ENCODE peak calls at places on chromosome 5, in ten cellular contexts. I, C, H, A, Y, O, E, S, M and K are unnamed samples.

GRCh38 chr5:132054697-132055440 is 5.6 kb upstream of the IL3 start:
- DNase-seq in I (no peak), C (peak), H (no peak), A (no peak), Y (no peak), O (no peak), E (no peak), S (no peak), M (no peak), K (no peak)

GRCh38 chr5:54753034-54753433 is 232.4 kb downstream of the ESM1 start:
- DNase-seq in I (peak), C (no peak), H (no peak), A (no peak), Y (no peak), O (no peak), E (no peak), S (peak), M (no peak), K (no peak)

GRCh38 chr5:58921106-58921505 is 338.2 kb downstream of the RAB3C start:
- DNase-seq in I (peak), C (no peak), H (no peak), A (no peak), Y (no peak), O (no peak), E (no peak), S (no peak), M (no peak), K (no peak)

GRCh38 chr5:126871441-126871840 is 94.5 kb downstream of the LMNB1 start:
- DNase-seq in I (no peak), C (no peak), H (no peak), A (no peak), Y (no peak), O (no peak), E (no peak), S (no peak), M (no peak), K (no peak)

GRCh38 chr5:21774791-21775190 is 1078.4 kb downstream of the CDH12 start:
- DNase-seq in I (no peak), C (no peak), H (no peak), A (no peak), Y (no peak), O (no peak), E (peak), S (no peak), M (no peak), K (no peak)

GRCh38 chr5:128637031-128637430 is 99.0 kb upstream of the FBN2 start:
- DNase-seq in I (peak), C (no peak), H (no peak), A (no peak), Y (no peak), O (no peak), E (no peak), S (no peak), M (peak), K (no peak)

GRCh38 chr5:68460147-68460760 is 244.7 kb downstream of the PIK3R1 start:
- DNase-seq in I (peak), C (no peak), H (no peak), A (no peak), Y (peak), O (no peak), E (no peak), S (peak), M (no peak), K (no peak)

GRCh38 chr5:150278916-150279315 is 10.7 kb downstream of the CAMK2A start:
- DNase-seq in I (peak), C (no peak), H (no peak), A (no peak), Y (no peak), O (no peak), E (no peak), S (no peak), M (peak), K (peak)

GRCh38 chr5:171312129-171312819 is 3.2 kb downstream of the TLX3 start:
- DNase-seq in I (no peak), C (no peak), H (no peak), A (no peak), Y (no peak), O (no peak), E (no peak), S (no peak), M (no peak), K (no peak)

GRCh38 chr5:556909-557441 is 32.7 kb upstream of the SLC9A3 start:
- DNase-seq in I (no peak), C (no peak), H (no peak), A (peak), Y (no peak), O (no peak), E (no peak), S (no peak), M (no peak), K (no peak)

GRCh38 chr5:33167541-33167940 is 273.2 kb upstream of the TARS1 start:
- DNase-seq in I (peak), C (no peak), H (no peak), A (no peak), Y (no peak), O (no peak), E (no peak), S (no peak), M (peak), K (no peak)

GRCh38 chr5:52799983-52800393 is 12.3 kb downstream of the ITGA1 start:
- DNase-seq in I (peak), C (peak), H (peak), A (peak), Y (peak), O (peak), E (peak), S (peak), M (no peak), K (peak)

GRCh38 chr5:167294861-167295685 is 996.4 kb upstream of the WWC1 start:
- DNase-seq in I (peak), C (no peak), H (no peak), A (no peak), Y (peak), O (no peak), E (no peak), S (no peak), M (peak), K (peak)

GRCh38 chr5:148666353-148666752 is 12.0 kb upstream of the HTR4 start:
- DNase-seq in I (peak), C (no peak), H (no peak), A (no peak), Y (no peak), O (no peak), E (no peak), S (no peak), M (no peak), K (no peak)

GRCh38 chr5:168683247-168683926 is 104.2 kb upstream of the PANK3 start:
- DNase-seq in I (no peak), C (no peak), H (peak), A (no peak), Y (no peak), O (no peak), E (no peak), S (peak), M (no peak), K (no peak)

GRCh38 chr5:172800088-172800551 is 29.1 kb upstream of the DUSP1 start:
- DNase-seq in I (peak), C (no peak), H (no peak), A (peak), Y (no peak), O (no peak), E (no peak), S (no peak), M (peak), K (peak)

GRCh38 chr5:98880151-98880550 is 48.7 kb downstream of the CHD1 start:
- DNase-seq in I (no peak), C (no peak), H (no peak), A (no peak), Y (no peak), O (no peak), E (no peak), S (peak), M (no peak), K (peak)

GRCh38 chr5:176610430-176610763 is 441 bp upstream of the GPRIN1 start:
- DNase-seq in I (no peak), C (no peak), H (no peak), A (no peak), Y (no peak), O (no peak), E (no peak), S (no peak), M (no peak), K (no peak)

GRCh38 chr5:142894749-142895148 is 124.6 kb downstream of the ARHGAP26 start:
- DNase-seq in I (peak), C (no peak), H (no peak), A (no peak), Y (no peak), O (no peak), E (no peak), S (no peak), M (no peak), K (no peak)

GRCh38 chr5:163964650-163965049 is 459.2 kb downstream of the MAT2B start:
- DNase-seq in I (no peak), C (no peak), H (no peak), A (no peak), Y (no peak), O (no peak), E (no peak), S (no peak), M (peak), K (no peak)

GRCh38 chr5:135543151-135543818 is 7.5 kb upstream of the NEUROG1 start:
- DNase-seq in I (no peak), C (no peak), H (no peak), A (no peak), Y (no peak), O (no peak), E (no peak), S (no peak), M (no peak), K (no peak)